ENCODE peak calls at places on chromosomes 5 and 9, in nine cellular contexts. F, S, D, C, W, I, Y, T and O are unnamed samples.

GRCh38 chr5:160118349-160119141 is 705 bp downstream of the PWWP2A start:
- DNase-seq in F (peak; percentile 23), S (no peak), D (no peak), C (peak; percentile 54), W (peak; percentile 39), I (peak; percentile 45), Y (no peak), T (peak; percentile 28), O (no peak)

GRCh38 chr5:78576376-78576775 is 72.2 kb downstream of the LHFPL2 start:
- DNase-seq in F (no peak), S (no peak), D (no peak), C (no peak), W (no peak), I (no peak), Y (no peak), T (no peak), O (no peak)

GRCh38 chr5:108625654-108626053 is 122.0 kb upstream of the FER start:
- DNase-seq in F (no peak), S (no peak), D (no peak), C (no peak), W (no peak), I (no peak), Y (no peak), T (no peak), O (no peak)

GRCh38 chr9:89951671-89952070 is 346.9 kb downstream of the GADD45G start:
- DNase-seq in F (no peak), S (no peak), D (no peak), C (no peak), W (no peak), I (no peak), Y (no peak), T (no peak), O (no peak)

GRCh38 chr5:37552770-37553719 is 173.9 kb downstream of the WDR70 start:
- DNase-seq in F (no peak), S (no peak), D (peak; percentile 98), C (no peak), W (no peak), I (no peak), Y (no peak), T (no peak), O (no peak)

GRCh38 chr9:128412120-128412790 is 8.4 kb upstream of the CERCAM start:
- DNase-seq in F (peak; percentile 9), S (no peak), D (peak; percentile 28), C (peak; percentile 90), W (no peak), I (peak; percentile 6), Y (peak; percentile 21), T (peak; percentile 22), O (no peak)

GRCh38 chr5:40041452-40041851 is 616.7 kb upstream of the DAB2 start:
- DNase-seq in F (no peak), S (no peak), D (peak; percentile 22), C (no peak), W (no peak), I (no peak), Y (peak; percentile 36), T (no peak), O (peak; percentile 66)

GRCh38 chr5:108366500-108366899 is 15.4 kb downstream of the FBXL17 start:
- DNase-seq in F (no peak), S (no peak), D (no peak), C (no peak), W (no peak), I (no peak), Y (no peak), T (no peak), O (no peak)

GRCh38 chr5:39689919-39690318 is 265.1 kb upstream of the DAB2 start:
- DNase-seq in F (no peak), S (no peak), D (no peak), C (no peak), W (no peak), I (no peak), Y (no peak), T (no peak), O (no peak)

GRCh38 chr5:82426419-82427154 is 148.4 kb upstream of the RPS23 start:
- DNase-seq in F (no peak), S (no peak), D (no peak), C (no peak), W (no peak), I (no peak), Y (no peak), T (no peak), O (no peak)

GRCh38 chr5:177350776-177351391 is 584 bp downstream of the LMAN2 start:
- DNase-seq in F (no peak), S (no peak), D (no peak), C (no peak), W (no peak), I (no peak), Y (no peak), T (no peak), O (no peak)

GRCh38 chr9:133307271-133307670 is 28.7 kb downstream of the SURF6 start:
- DNase-seq in F (no peak), S (no peak), D (no peak), C (no peak), W (no peak), I (no peak), Y (no peak), T (no peak), O (no peak)

GRCh38 chr5:43315262-43315661 is 2.0 kb upstream of the HMGCS1 start:
- DNase-seq in F (no peak), S (peak; percentile 95), D (peak; percentile 63), C (no peak), W (no peak), I (no peak), Y (no peak), T (no peak), O (peak; percentile 73)

GRCh38 chr5:168964182-168964581 is 336.8 kb downstream of the SLIT3 start:
- DNase-seq in F (no peak), S (no peak), D (no peak), C (no peak), W (no peak), I (no peak), Y (no peak), T (no peak), O (no peak)

GRCh38 chr5:82894754-82895153 is 182.4 kb downstream of the TMEM167A start:
- DNase-seq in F (no peak), S (no peak), D (no peak), C (no peak), W (no peak), I (no peak), Y (no peak), T (no peak), O (no peak)

GRCh38 chr5:153959134-153959957 is 79.4 kb downstream of the FAM114A2 start:
- DNase-seq in F (no peak), S (no peak), D (peak; percentile 23), C (no peak), W (peak; percentile 72), I (no peak), Y (no peak), T (no peak), O (peak; percentile 20)

GRCh38 chr9:90915693-90916092 is 114.1 kb downstream of the SYK start:
- DNase-seq in F (no peak), S (no peak), D (peak; percentile 46), C (no peak), W (no peak), I (no peak), Y (peak; percentile 12), T (no peak), O (no peak)

GRCh38 chr9:113215142-113215541 is 5.9 kb downstream of the FKBP15 start:
- DNase-seq in F (no peak), S (peak; percentile 68), D (peak; percentile 92), C (no peak), W (no peak), I (no peak), Y (no peak), T (peak; percentile 10), O (no peak)

GRCh38 chr9:72882117-72882775 is 70.6 kb downstream of the ALDH1A1 start:
- DNase-seq in F (no peak), S (no peak), D (no peak), C (no peak), W (no peak), I (no peak), Y (no peak), T (no peak), O (no peak)

GRCh38 chr5:139820606-139821005 is 25.0 kb downstream of the PSD2 start:
- DNase-seq in F (no peak), S (no peak), D (no peak), C (no peak), W (no peak), I (no peak), Y (no peak), T (no peak), O (no peak)

GRCh38 chr5:132576123-132576522 is 19.3 kb downstream of the RAD50 start:
- DNase-seq in F (no peak), S (no peak), D (no peak), C (no peak), W (no peak), I (no peak), Y (no peak), T (no peak), O (no peak)

GRCh38 chr5:103648086-103648485 is 85.5 kb upstream of the NUDT12 start:
- DNase-seq in F (no peak), S (no peak), D (peak; percentile 6), C (no peak), W (no peak), I (no peak), Y (no peak), T (no peak), O (no peak)

GRCh38 chr5:180289433-180289832 is 2.5 kb downstream of the MAPK9 start:
- DNase-seq in F (no peak), S (peak; percentile 80), D (no peak), C (no peak), W (no peak), I (no peak), Y (no peak), T (peak; percentile 78), O (no peak)

GRCh38 chr5:41371741-41372140 is 138.7 kb downstream of the PLCXD3 start:
- DNase-seq in F (no peak), S (peak; percentile 56), D (no peak), C (no peak), W (no peak), I (no peak), Y (no peak), T (no peak), O (peak; percentile 54)

GRCh38 chr9:85453850-85454249 is 287.9 kb downstream of the AGTPBP1 start:
- DNase-seq in F (no peak), S (no peak), D (no peak), C (no peak), W (no peak), I (no peak), Y (no peak), T (no peak), O (no peak)

GRCh38 chr9:3809724-3810123 is 283.9 kb upstream of the RFX3 start:
- DNase-seq in F (no peak), S (no peak), D (no peak), C (no peak), W (peak; percentile 3), I (no peak), Y (no peak), T (no peak), O (peak; percentile 83)

GRCh38 chr9:105127863-105128220 is 116.6 kb upstream of the SLC44A1 start:
- DNase-seq in F (peak; percentile 35), S (peak; percentile 74), D (peak; percentile 93), C (no peak), W (peak; percentile 10), I (peak; percentile 88), Y (no peak), T (no peak), O (peak; percentile 82)

GRCh38 chr5:30069441-30070263 is 1123.8 kb upstream of the CDH6 start:
- DNase-seq in F (no peak), S (no peak), D (no peak), C (no peak), W (no peak), I (no peak), Y (no peak), T (no peak), O (no peak)

GRCh38 chr9:95004452-95005275 is 278.2 kb downstream of the AOPEP start:
- DNase-seq in F (peak; percentile 3), S (no peak), D (peak; percentile 47), C (no peak), W (no peak), I (no peak), Y (no peak), T (peak; percentile 60), O (no peak)

GRCh38 chr5:176685010-176685409 is 37.7 kb downstream of the TSPAN17 start:
- DNase-seq in F (no peak), S (no peak), D (no peak), C (no peak), W (no peak), I (no peak), Y (no peak), T (no peak), O (no peak)

GRCh38 chr9:127700594-127701255 is 6.1 kb upstream of the CFAP157 start:
- DNase-seq in F (no peak), S (peak; percentile 37), D (no peak), C (no peak), W (no peak), I (no peak), Y (no peak), T (no peak), O (no peak)